ENCODE peak calls at places on chromosomes 7 and 10, in six cellular contexts. Y is fibroblast of lung; V is skeletal muscle cell; A is activated naive CD4-positive, alpha-beta T cell; M is activated CD4-positive, alpha-beta T cell treated with anti-CD3 and anti-CD28 coated beads, Interleukin-2, amount 50 U/mL, for 24 hours; K is HCT116. B is an unnamed sample.

GRCh38 chr7:115009736-115010435 is 88.0 kb downstream of the MDFIC start:
- DNase-seq in Y (peak), V (peak), A (no peak), M (no peak), K (no peak), B (peak)

GRCh38 chr7:1369856-1370657 is 89.2 kb downstream of the MICALL2 start:
- DNase-seq in Y (no peak), V (no peak), A (no peak), M (no peak), K (no peak), B (no peak)

GRCh38 chr10:71086439-71087080 is 125.8 kb upstream of the UNC5B start:
- DNase-seq in Y (no peak), V (no peak), A (no peak), M (no peak), K (no peak), B (peak)

GRCh38 chr10:5751854-5752253 is 61.4 kb downstream of the GDI2 start:
- DNase-seq in Y (no peak), V (no peak), A (no peak), M (no peak), K (no peak), B (no peak)

GRCh38 chr7:70338061-70338460 is 739.8 kb downstream of the AUTS2 start:
- DNase-seq in Y (no peak), V (no peak), A (no peak), M (no peak), K (no peak), B (no peak)

GRCh38 chr7:131254211-131254610 is 73.5 kb upstream of the MKLN1 start:
- DNase-seq in Y (no peak), V (no peak), A (no peak), M (no peak), K (no peak), B (no peak)

GRCh38 chr10:48551796-48552591 is 52.9 kb downstream of the ARHGAP22 start:
- DNase-seq in Y (peak), V (no peak), A (no peak), M (no peak), K (peak), B (no peak)

GRCh38 chr7:130814753-130815152 is 80.7 kb upstream of the KLF14 start:
- DNase-seq in Y (peak), V (no peak), A (no peak), M (no peak), K (peak), B (no peak)

GRCh38 chr7:76057813-76058145 is 9.9 kb downstream of the MDH2 start:
- DNase-seq in Y (no peak), V (no peak), A (no peak), M (no peak), K (no peak), B (no peak)

GRCh38 chr10:5071411-5072198 is 22.6 kb upstream of the AKR1C3 start:
- DNase-seq in Y (peak), V (peak), A (no peak), M (no peak), K (no peak), B (peak)

GRCh38 chr10:50369931-50370330 is 118.6 kb upstream of the ASAH2 start:
- DNase-seq in Y (no peak), V (no peak), A (no peak), M (no peak), K (no peak), B (no peak)

GRCh38 chr10:85124592-85124991 is 796.2 kb downstream of the CCSER2 start:
- DNase-seq in Y (no peak), V (no peak), A (no peak), M (no peak), K (no peak), B (no peak)

GRCh38 chr10:62772186-62772950 is 32.2 kb upstream of the ADO start:
- DNase-seq in Y (peak), V (no peak), A (no peak), M (no peak), K (no peak), B (no peak)

GRCh38 chr7:1585142-1585981 is 15.5 kb upstream of the PSMG3 start:
- DNase-seq in Y (no peak), V (no peak), A (no peak), M (no peak), K (no peak), B (no peak)

GRCh38 chr7:158366916-158367633 is 220.5 kb downstream of the PTPRN2 start:
- DNase-seq in Y (no peak), V (no peak), A (no peak), M (no peak), K (no peak), B (peak)

GRCh38 chr10:113228570-113228969 is 278.5 kb downstream of the TCF7L2 start:
- DNase-seq in Y (peak), V (peak), A (no peak), M (no peak), K (no peak), B (no peak)

GRCh38 chr7:129923709-129924108 is 29.1 kb downstream of the UBE2H start:
- DNase-seq in Y (peak), V (peak), A (no peak), M (no peak), K (no peak), B (no peak)

GRCh38 chr7:1292972-1293830 is 60.5 kb downstream of the UNCX start:
- DNase-seq in Y (no peak), V (no peak), A (no peak), M (no peak), K (no peak), B (no peak)

GRCh38 chr10:25117757-25118156 is 57.0 kb upstream of the GPR158 start:
- DNase-seq in Y (no peak), V (no peak), A (no peak), M (no peak), K (no peak), B (no peak)

GRCh38 chr7:28858206-28858605 is 99.9 kb downstream of the TRIL start:
- DNase-seq in Y (peak), V (peak), A (no peak), M (no peak), K (no peak), B (no peak)

B was measured in sigmoid colon.